ENCODE peak calls at places on chromosomes 7 and 10, in five cellular contexts. W is heart right ventricle, N is MM.1S, K is esophagus squamous epithelium, E is AG09319. P is an unnamed sample.
A peak's percentile ranks its signal among the peaks of the same experiment; 100 is the strongest.

GRCh38 chr10:35711615-35712411 is 69.7 kb upstream of the FZD8 start:
- DNase-seq in W (no peak), E (no peak), K (no peak), N (no peak), P (no peak)

GRCh38 chr10:13256627-13257026 is 22.5 kb upstream of the UCMA start:
- DNase-seq in N (no peak), E (no peak), W (no peak), K (no peak), P (no peak)

GRCh38 chr10:115981056-115981455 is 291.9 kb downstream of the GFRA1 start:
- DNase-seq in K (no peak), N (no peak), W (no peak), E (no peak), P (no peak)

GRCh38 chr7:116353614-116354013 is 143.3 kb downstream of the TES start:
- DNase-seq in E (no peak), K (no peak), N (no peak), W (peak; percentile 61), P (peak; percentile 33)

GRCh38 chr7:2757361-2757903 is 69.4 kb downstream of the AMZ1 start:
- DNase-seq in W (peak; percentile 50), E (no peak), N (peak; percentile 74), K (no peak), P (peak; percentile 74)

GRCh38 chr10:102795453-102796406 is 41.5 kb downstream of the CYP17A1 start:
- DNase-seq in K (no peak), E (no peak), N (no peak), W (no peak), P (no peak)

GRCh38 chr7:108421720-108422331 is 34.4 kb downstream of the NRCAM start:
- DNase-seq in E (no peak), W (no peak), K (no peak), N (no peak), P (no peak)

GRCh38 chr10:85594239-85594638 is 772.4 kb downstream of the GRID1 start:
- DNase-seq in K (no peak), N (no peak), W (no peak), E (no peak), P (no peak)

GRCh38 chr7:25087855-25088254 is 37.2 kb downstream of the CYCS start:
- DNase-seq in E (no peak), K (no peak), N (peak; percentile 63), W (no peak), P (no peak)

GRCh38 chr10:59362184-59362966 is at the start of gene FAM13C:
- DNase-seq in N (peak; percentile 64), E (peak; percentile 10), W (peak; percentile 64), K (no peak), P (peak; percentile 65)

GRCh38 chr7:67625257-67625713 is 628.7 kb downstream of the TYW1 start:
- DNase-seq in N (peak; percentile 32), K (no peak), W (peak; percentile 84), E (peak; percentile 2), P (peak; percentile 58)

GRCh38 chr10:18104223-18104872 is 35.9 kb upstream of the CACNB2 start:
- DNase-seq in K (no peak), E (no peak), W (peak; percentile 50), N (peak; percentile 28), P (peak; percentile 58)

GRCh38 chr7:104328970-104329825 is 795 bp downstream of the LHFPL3 start:
- DNase-seq in N (no peak), E (no peak), W (no peak), K (no peak), P (no peak)

GRCh38 chr7:159165352-159165751 is 20.7 kb upstream of the VIPR2 start:
- DNase-seq in W (no peak), K (no peak), N (no peak), E (no peak), P (no peak)

GRCh38 chr7:134058980-134059379 is 68.2 kb upstream of the LRGUK start:
- DNase-seq in W (no peak), E (no peak), K (no peak), N (no peak), P (peak; percentile 22)

GRCh38 chr10:59718246-59718645 is 8.6 kb upstream of the SLC16A9 start:
- DNase-seq in N (no peak), E (no peak), W (no peak), K (no peak), P (no peak)

GRCh38 chr10:111968624-111969023 is 214.9 kb downstream of the GPAM start:
- DNase-seq in K (no peak), W (no peak), E (no peak), N (no peak), P (no peak)

DNA sequence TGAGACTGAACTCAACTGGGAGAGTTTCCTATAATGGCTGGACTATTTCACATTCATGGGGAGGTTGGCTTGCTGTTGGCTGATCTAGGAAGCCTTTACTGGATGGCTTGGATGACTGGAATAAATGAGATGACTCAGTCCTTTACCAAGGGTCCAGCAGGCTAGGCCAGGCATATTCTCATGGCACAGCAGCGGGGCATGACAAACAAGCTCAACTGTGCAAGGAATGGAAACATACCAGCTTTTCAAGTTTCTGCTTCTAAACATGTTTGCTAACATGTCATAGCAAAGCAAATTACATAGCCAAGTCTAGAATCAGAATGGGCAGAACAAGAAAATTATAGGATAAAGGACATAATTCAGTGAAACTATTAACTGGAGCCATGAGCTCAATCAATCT is 46.8 kb upstream of the CRTAC1 start:
- DNase-seq in N (no peak), K (no peak), W (no peak), E (no peak), P (no peak)
- TF ChIP-seq CTCF in N (no peak), K (no peak), W (no peak), E (no peak), P (no peak)

GRCh38 chr7:1291846-1292765 is 59.4 kb downstream of the UNCX start:
- DNase-seq in N (no peak), W (no peak), E (no peak), K (no peak), P (no peak)

GRCh38 chr7:1289681-1290261 is 57.1 kb downstream of the UNCX start:
- DNase-seq in N (no peak), W (no peak), E (no peak), K (no peak), P (no peak)

GRCh38 chr7:1291040-1291689 is 58.5 kb downstream of the UNCX start:
- DNase-seq in K (no peak), W (no peak), E (peak; percentile 19), N (no peak), P (peak; percentile 48)

GRCh38 chr7:1288996-1289551 is 56.4 kb downstream of the UNCX start:
- DNase-seq in N (no peak), W (no peak), E (no peak), K (no peak), P (no peak)

GRCh38 chr7:1290262-1291039 is 57.8 kb downstream of the UNCX start:
- DNase-seq in W (no peak), N (no peak), E (no peak), K (no peak), P (peak; percentile 16)
- TF ChIP-seq CTCF in W (peak; percentile 12), N (no peak), E (peak; percentile 27), K (no peak), P (peak; percentile 25)

GRCh38 chr10:69901022-69901421 is 99.3 kb downstream of the COL13A1 start:
- DNase-seq in E (no peak), W (no peak), K (no peak), N (no peak), P (no peak)

GRCh38 chr10:69899727-69900595 is 98.3 kb downstream of the COL13A1 start:
- DNase-seq in W (no peak), K (no peak), E (no peak), N (no peak), P (no peak)

GRCh38 chr10:69902835-69903535 is 101.3 kb downstream of the COL13A1 start:
- DNase-seq in E (no peak), K (no peak), W (no peak), N (no peak), P (no peak)

GRCh38 chr10:69904533-69904932 is 102.8 kb downstream of the COL13A1 start:
- DNase-seq in N (no peak), W (no peak), K (no peak), E (no peak), P (no peak)

GRCh38 chr10:69901623-69902505 is 100.2 kb downstream of the COL13A1 start:
- DNase-seq in N (no peak), W (no peak), E (peak; percentile 20), K (no peak), P (peak; percentile 39)
- TF ChIP-seq CTCF in N (peak; percentile 53), W (peak; percentile 57), E (peak; percentile 71), K (peak; percentile 49), P (peak; percentile 50)

GRCh38 chr10:90860790-90861189 is 3.0 kb upstream of the HTR7 start:
- DNase-seq in W (no peak), K (no peak), E (no peak), N (peak; percentile 58), P (no peak)
- TF ChIP-seq CTCF in W (no peak), K (no peak), E (no peak), N (no peak), P (no peak)

DNA sequence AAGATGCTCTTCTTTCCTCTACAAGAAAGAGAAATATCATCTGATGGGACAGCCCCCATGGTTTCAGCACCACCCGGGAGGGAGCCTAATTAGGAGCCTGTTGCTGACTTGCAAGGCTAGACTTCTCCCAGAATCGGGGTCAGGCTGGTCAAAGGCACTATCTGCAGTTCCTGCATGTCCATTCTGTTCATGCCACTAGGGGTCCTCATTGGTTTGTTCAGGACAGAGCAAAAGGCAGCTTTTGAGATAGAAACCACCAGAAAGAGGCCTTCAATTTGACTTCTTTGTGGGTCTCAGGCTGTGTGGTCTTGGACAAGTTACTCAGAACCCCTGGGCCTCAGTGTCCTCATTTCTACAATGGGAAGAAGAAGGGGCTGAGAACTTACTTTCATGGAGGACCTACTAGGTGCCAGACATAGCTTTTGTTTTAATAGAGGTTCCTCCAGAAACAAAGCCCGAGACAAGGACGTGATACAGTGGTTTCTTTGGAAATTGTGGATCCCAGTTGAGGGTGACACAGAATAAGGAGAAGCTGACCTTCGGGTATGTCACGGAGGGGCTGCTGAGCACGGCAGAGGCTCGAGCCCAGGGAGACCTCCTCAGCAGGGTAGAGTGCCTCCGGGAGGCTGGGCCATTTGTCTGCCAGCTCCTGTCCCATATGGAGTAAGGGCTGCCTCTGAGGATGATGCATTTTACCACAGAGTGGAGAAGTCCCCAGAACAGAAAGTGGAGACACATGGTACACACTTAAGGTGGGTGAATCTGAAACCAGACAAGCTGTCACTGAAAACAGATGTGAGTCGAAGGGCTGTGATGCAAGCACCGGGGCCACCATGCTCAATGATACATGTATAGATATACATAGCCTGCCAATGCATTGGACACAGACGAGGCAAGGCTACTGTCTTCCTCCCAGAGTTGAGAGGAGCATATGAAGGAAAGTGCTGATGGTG is 33.1 kb upstream of the NEUROD6 start:
- DNase-seq in K (no peak), W (peak; percentile 16), E (no peak), N (peak; percentile 67), P (peak; percentile 45)
- TF ChIP-seq CTCF in K (peak; percentile 34), W (peak; percentile 51), E (peak; percentile 47), N (peak; percentile 75), P (peak; percentile 70)

P was measured in fibroblast of lung.